ENCODE peak calls at places on chromosomes 7 and 10, in six cellular contexts. Z, O, W, N, S and C are unnamed samples.

GRCh38 chr10:48805848-48806247 is 121.2 kb downstream of the WDFY4 start:
- DNase-seq in S (no peak), Z (no peak), O (no peak), N (no peak), W (no peak), C (no peak)

GRCh38 chr7:577278-577665 is 57.6 kb upstream of the PDGFA start:
- DNase-seq in Z (no peak), S (no peak), N (no peak), O (no peak), W (no peak), C (no peak)

GRCh38 chr7:66921918-66922486 is 977 bp downstream of the TMEM248 start:
- DNase-seq in O (no peak), W (no peak), Z (no peak), N (no peak), S (peak), C (no peak)

GRCh38 chr10:23293973-23294372 is 50.6 kb downstream of the C10orf67 start:
- DNase-seq in N (no peak), O (no peak), Z (no peak), W (no peak), S (no peak), C (no peak)

GRCh38 chr10:63064706-63065105 is 68.4 kb upstream of the NRBF2 start:
- DNase-seq in W (no peak), Z (no peak), S (no peak), O (no peak), N (no peak), C (no peak)

GRCh38 chr7:44121761-44122420 is 1.5 kb downstream of the POLD2 start:
- DNase-seq in W (no peak), N (no peak), Z (no peak), O (no peak), S (no peak), C (no peak)

GRCh38 chr7:81264116-81264515 is 345.3 kb upstream of the SEMA3C start:
- DNase-seq in W (no peak), S (no peak), O (no peak), N (no peak), Z (no peak), C (no peak)

GRCh38 chr10:45265995-45266394 is 49.4 kb downstream of the OR13A1 start:
- DNase-seq in N (no peak), O (no peak), W (no peak), Z (no peak), S (no peak), C (no peak)

GRCh38 chr10:20004087-20004523 is 187.9 kb downstream of the PLXDC2 start:
- DNase-seq in N (peak), Z (no peak), S (peak), W (peak), O (no peak), C (no peak)

GRCh38 chr7:30797294-30798040 is 26.2 kb downstream of the MINDY4 start:
- DNase-seq in Z (no peak), S (no peak), O (peak), W (peak), N (no peak), C (no peak)

GRCh38 chr7:111409714-111410422 is 152.4 kb downstream of the IMMP2L start:
- DNase-seq in N (peak), Z (no peak), O (no peak), W (peak), S (peak), C (no peak)

GRCh38 chr7:93298206-93298605 is 66.0 kb downstream of the VPS50 start:
- DNase-seq in W (no peak), N (no peak), S (no peak), Z (no peak), O (no peak), C (no peak)

GRCh38 chr7:55349126-55349525 is 16.0 kb upstream of the LANCL2 start:
- DNase-seq in Z (peak), N (no peak), O (no peak), S (peak), W (no peak), C (no peak)

GRCh38 chr10:62992145-62992721 is 140.9 kb upstream of the NRBF2 start:
- DNase-seq in N (peak), S (no peak), W (no peak), Z (no peak), O (no peak), C (no peak)

GRCh38 chr7:50022991-50023390 is 70.1 kb downstream of the ZPBP start:
- DNase-seq in W (no peak), N (no peak), Z (no peak), O (no peak), S (no peak), C (no peak)

GRCh38 chr7:9083837-9084236 is 650.4 kb downstream of the NXPH1 start:
- DNase-seq in O (no peak), S (no peak), W (no peak), N (no peak), Z (no peak), C (peak)

GRCh38 chr7:82665966-82666507 is 222.5 kb upstream of the CACNA2D1 start:
- DNase-seq in O (no peak), Z (no peak), N (no peak), W (no peak), S (no peak), C (no peak)

GRCh38 chr10:15370741-15371701 is at the start of gene FAM171A1:
- DNase-seq in N (peak), S (peak), O (peak), Z (peak), W (peak), C (peak)

GRCh38 chr7:24227603-24228359 is 56.2 kb upstream of the NPY start:
- DNase-seq in Z (no peak), N (no peak), O (no peak), W (no peak), S (no peak), C (no peak)

GRCh38 chr10:93573051-93573909 is 6.8 kb downstream of the FFAR4 start:
- DNase-seq in O (no peak), W (no peak), Z (no peak), S (no peak), N (no peak), C (no peak)

GRCh38 chr7:78011642-78012041 is 213.1 kb downstream of the PHTF2 start:
- DNase-seq in S (no peak), O (no peak), N (no peak), Z (no peak), W (no peak), C (no peak)

GRCh38 chr10:74234569-74234968 is 83.5 kb downstream of the ADK start:
- DNase-seq in N (peak), Z (no peak), W (peak), S (peak), O (no peak), C (no peak)

GRCh38 chr7:95411666-95412065 is 15.5 kb upstream of the PON3 start:
- DNase-seq in Z (no peak), O (no peak), S (no peak), N (no peak), W (no peak), C (no peak)

GRCh38 chr10:12279281-12279680 is 70.1 kb upstream of the CAMK1D start:
- DNase-seq in O (no peak), W (peak), N (peak), Z (no peak), S (peak), C (no peak)

GRCh38 chr7:71145906-71146901 is 14.3 kb downstream of the GALNT17 start:
- DNase-seq in Z (no peak), S (no peak), O (no peak), W (no peak), N (no peak), C (no peak)

GRCh38 chr7:131480384-131481315 is 75.8 kb downstream of the PODXL start:
- DNase-seq in Z (no peak), W (peak), O (no peak), N (no peak), S (no peak), C (no peak)

GRCh38 chr10:3802526-3803002 is 17.6 kb upstream of the KLF6 start:
- DNase-seq in S (no peak), Z (no peak), O (no peak), W (no peak), N (no peak), C (no peak)
- H2AK5ac ChIP-seq in S (peak), Z (no peak), O (peak), W (peak), N (peak), C (no peak)

GRCh38 chr10:118607768-118608354 is 12.4 kb upstream of the PRLHR start:
- DNase-seq in S (no peak), N (no peak), W (no peak), Z (no peak), O (no peak), C (no peak)

GRCh38 chr10:118615888-118616287 is 20.4 kb upstream of the PRLHR start:
- DNase-seq in W (no peak), N (peak), S (peak), O (no peak), Z (no peak), C (no peak)

GRCh38 chr10:118610577-118610976 is 15.1 kb upstream of the PRLHR start:
- DNase-seq in N (no peak), W (no peak), S (no peak), Z (no peak), O (no peak), C (no peak)
- H3K14ac ChIP-seq in N (no peak), W (no peak), S (no peak), Z (no peak), O (no peak), C (no peak)

GRCh38 chr10:102775201-102775972 is 31.6 kb downstream of the WBP1L start:
- DNase-seq in O (no peak), N (peak), W (peak), S (no peak), Z (no peak), C (no peak)
- H2AK5ac ChIP-seq in O (no peak), N (peak), W (peak), S (peak), Z (no peak), C (no peak)

DNA sequence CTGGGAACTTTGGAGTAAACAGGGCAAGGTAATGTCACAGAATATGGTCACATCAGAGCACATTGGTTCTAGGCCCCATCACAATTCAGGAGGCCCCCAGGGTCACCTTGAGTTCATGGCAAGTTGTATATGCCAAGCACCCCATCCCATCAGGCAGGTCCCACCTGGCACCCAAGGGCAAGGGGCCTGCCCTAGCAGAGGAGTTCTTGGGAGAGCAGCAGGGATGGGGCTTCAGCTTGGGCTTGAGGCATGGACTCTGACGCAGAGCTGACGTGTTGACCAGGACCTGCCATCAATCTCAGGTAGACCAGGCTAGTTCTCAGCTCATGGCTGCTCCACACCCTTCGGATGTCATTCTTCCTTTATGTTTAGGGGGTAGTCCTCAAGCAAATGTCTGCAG is 20.9 kb downstream of the PLAC9 start:
- DNase-seq in Z (no peak), O (no peak), N (no peak), S (no peak), W (no peak), C (no peak)
- H3K14ac ChIP-seq in Z (no peak), O (no peak), N (peak), S (no peak), W (no peak), C (no peak)